ENCODE peak calls at places on chromosomes 12 and 14, in four cellular contexts. One of them, this sample, is unnamed.

GRCh38 chr12:85713368-85713767 is 122.8 kb downstream of the RASSF9 start:
- DNase-seq in uterus: no peak
- DNase-seq in endothelial cell: no peak
- DNase-seq in fibroblast of lung: peak; percentile 23
- DNase-seq in this sample: no peak

GRCh38 chr12:19186722-19187661 is 57.5 kb downstream of the PLEKHA5 start:
- DNase-seq in endothelial cell: no peak
- DNase-seq in fibroblast of lung: peak; percentile 48
- DNase-seq in uterus: no peak
- DNase-seq in this sample: no peak

GRCh38 chr12:117699118-117699517 is 269.7 kb downstream of the KSR2 start:
- DNase-seq in fibroblast of lung: no peak
- DNase-seq in uterus: no peak
- DNase-seq in endothelial cell: no peak
- DNase-seq in this sample: no peak

GRCh38 chr12:123928274-123928865 is 44.3 kb downstream of the CCDC92 start:
- DNase-seq in endothelial cell: no peak
- DNase-seq in uterus: no peak
- DNase-seq in fibroblast of lung: no peak
- DNase-seq in this sample: no peak

GRCh38 chr14:106442857-106443256 is 916.5 kb downstream of the TMEM121 start:
- DNase-seq in fibroblast of lung: no peak
- DNase-seq in endothelial cell: no peak
- DNase-seq in uterus: no peak
- DNase-seq in this sample: no peak

GRCh38 chr12:76519538-76519937 is 40.0 kb downstream of the OSBPL8 start:
- DNase-seq in fibroblast of lung: peak; percentile 82
- DNase-seq in endothelial cell: no peak
- DNase-seq in uterus: no peak
- DNase-seq in this sample: no peak

GRCh38 chr14:75427482-75428229 is at the start of gene JDP2:
- DNase-seq in uterus: peak; percentile 93
- DNase-seq in endothelial cell: peak; percentile 63
- DNase-seq in fibroblast of lung: peak; percentile 75
- DNase-seq in this sample: peak; percentile 82

GRCh38 chr12:100199023-100199346 is 1.6 kb upstream of the ACTR6 start:
- DNase-seq in uterus: no peak
- DNase-seq in endothelial cell: no peak
- DNase-seq in fibroblast of lung: no peak
- DNase-seq in this sample: no peak

GRCh38 chr14:104799657-104800599 is 973 bp upstream of the ZBTB42 start:
- DNase-seq in fibroblast of lung: peak; percentile 78
- DNase-seq in uterus: peak; percentile 88
- DNase-seq in endothelial cell: peak; percentile 72
- DNase-seq in this sample: peak; percentile 56

DNA sequence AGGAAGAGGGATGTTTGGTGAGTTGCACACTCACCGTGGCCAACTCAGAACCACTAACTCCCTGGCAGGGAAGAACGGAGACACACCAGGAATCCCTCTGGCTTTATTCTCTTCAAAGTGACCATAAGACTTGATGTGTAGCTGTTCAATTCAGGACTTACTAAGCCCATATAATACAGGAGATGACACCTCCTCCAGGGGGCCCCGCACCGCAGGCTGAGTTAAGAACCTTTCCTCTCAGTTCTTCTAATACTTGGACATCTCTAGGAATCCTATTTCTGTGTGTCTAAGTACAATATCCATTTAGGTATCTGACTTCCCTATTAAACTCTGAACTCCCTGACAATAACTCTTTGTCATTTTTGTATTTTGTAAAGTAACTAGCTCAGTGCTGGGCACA is 49.5 kb downstream of the DCAF4 start:
- DNase-seq in uterus: no peak
- DNase-seq in fibroblast of lung: no peak
- DNase-seq in endothelial cell: no peak
- DNase-seq in this sample: no peak
- TF ChIP-seq CTCF in uterus: no peak
- TF ChIP-seq CTCF in fibroblast of lung: no peak
- TF ChIP-seq CTCF in endothelial cell: no peak
- TF ChIP-seq CTCF in this sample: no peak

GRCh38 chr14:71328954-71329353 is 421.7 kb downstream of the PCNX1 start:
- DNase-seq in uterus: no peak
- DNase-seq in fibroblast of lung: no peak
- DNase-seq in endothelial cell: no peak
- DNase-seq in this sample: no peak

GRCh38 chr14:71332476-71332875 is 425.2 kb downstream of the PCNX1 start:
- DNase-seq in fibroblast of lung: no peak
- DNase-seq in endothelial cell: no peak
- DNase-seq in uterus: no peak
- DNase-seq in this sample: no peak

GRCh38 chr14:71333705-71334104 is 426.4 kb downstream of the PCNX1 start:
- DNase-seq in fibroblast of lung: no peak
- DNase-seq in endothelial cell: no peak
- DNase-seq in uterus: no peak
- DNase-seq in this sample: no peak

GRCh38 chr14:71328183-71328582 is 420.9 kb downstream of the PCNX1 start:
- DNase-seq in endothelial cell: no peak
- DNase-seq in fibroblast of lung: peak; percentile 43
- DNase-seq in uterus: no peak
- DNase-seq in this sample: no peak

GRCh38 chr14:71331393-71331792 is 424.1 kb downstream of the PCNX1 start:
- DNase-seq in uterus: no peak
- DNase-seq in endothelial cell: no peak
- DNase-seq in fibroblast of lung: no peak
- DNase-seq in this sample: no peak
- TF ChIP-seq CTCF in uterus: no peak
- TF ChIP-seq CTCF in endothelial cell: no peak
- TF ChIP-seq CTCF in fibroblast of lung: no peak
- TF ChIP-seq CTCF in this sample: no peak

GRCh38 chr12:57861967-57862366 is 15.4 kb upstream of the CTDSP2 start:
- DNase-seq in endothelial cell: no peak
- DNase-seq in fibroblast of lung: no peak
- DNase-seq in uterus: no peak
- DNase-seq in this sample: no peak

GRCh38 chr12:57866308-57867019 is 19.9 kb upstream of the CTDSP2 start:
- DNase-seq in uterus: no peak
- DNase-seq in fibroblast of lung: no peak
- DNase-seq in endothelial cell: no peak
- DNase-seq in this sample: no peak

GRCh38 chr12:57863676-57864075 is 17.1 kb upstream of the CTDSP2 start:
- DNase-seq in endothelial cell: no peak
- DNase-seq in uterus: no peak
- DNase-seq in fibroblast of lung: no peak
- DNase-seq in this sample: no peak

GRCh38 chr12:57864811-57865751 is 18.6 kb upstream of the CTDSP2 start:
- DNase-seq in fibroblast of lung: peak; percentile 86
- DNase-seq in endothelial cell: peak; percentile 68
- DNase-seq in uterus: peak; percentile 89
- DNase-seq in this sample: no peak

DNA sequence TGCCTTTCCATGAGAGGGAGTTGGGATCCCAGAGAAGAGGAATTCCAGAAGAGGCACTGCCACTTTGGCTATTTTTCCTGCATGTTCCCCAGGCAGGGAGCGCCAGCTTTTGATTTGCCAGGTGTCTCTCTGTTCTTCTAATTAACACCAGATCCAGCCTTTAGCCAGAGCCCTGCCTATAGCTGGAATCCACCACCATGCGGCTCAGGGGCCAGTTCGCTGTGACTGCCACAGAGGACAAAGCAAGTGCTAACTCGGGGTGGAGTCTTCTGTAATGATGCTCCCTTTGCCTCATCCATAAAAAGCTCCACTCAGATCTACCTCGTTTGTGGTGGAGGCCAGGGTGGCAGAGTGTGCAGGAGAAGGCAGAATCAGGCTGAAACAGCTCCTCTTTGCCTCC is 17.9 kb upstream of the CTDSP2 start:
- DNase-seq in endothelial cell: no peak
- DNase-seq in uterus: peak; percentile 35
- DNase-seq in fibroblast of lung: peak; percentile 24
- DNase-seq in this sample: no peak
- TF ChIP-seq CTCF in endothelial cell: no peak
- TF ChIP-seq CTCF in uterus: no peak
- TF ChIP-seq CTCF in fibroblast of lung: no peak
- TF ChIP-seq CTCF in this sample: no peak

GRCh38 chr14:89207925-89208328 is 209.1 kb downstream of the FOXN3 start:
- DNase-seq in fibroblast of lung: no peak
- DNase-seq in endothelial cell: no peak
- DNase-seq in uterus: no peak
- DNase-seq in this sample: no peak
- TF ChIP-seq CTCF in fibroblast of lung: no peak
- TF ChIP-seq CTCF in endothelial cell: no peak
- TF ChIP-seq CTCF in uterus: no peak
- TF ChIP-seq CTCF in this sample: no peak

DNA sequence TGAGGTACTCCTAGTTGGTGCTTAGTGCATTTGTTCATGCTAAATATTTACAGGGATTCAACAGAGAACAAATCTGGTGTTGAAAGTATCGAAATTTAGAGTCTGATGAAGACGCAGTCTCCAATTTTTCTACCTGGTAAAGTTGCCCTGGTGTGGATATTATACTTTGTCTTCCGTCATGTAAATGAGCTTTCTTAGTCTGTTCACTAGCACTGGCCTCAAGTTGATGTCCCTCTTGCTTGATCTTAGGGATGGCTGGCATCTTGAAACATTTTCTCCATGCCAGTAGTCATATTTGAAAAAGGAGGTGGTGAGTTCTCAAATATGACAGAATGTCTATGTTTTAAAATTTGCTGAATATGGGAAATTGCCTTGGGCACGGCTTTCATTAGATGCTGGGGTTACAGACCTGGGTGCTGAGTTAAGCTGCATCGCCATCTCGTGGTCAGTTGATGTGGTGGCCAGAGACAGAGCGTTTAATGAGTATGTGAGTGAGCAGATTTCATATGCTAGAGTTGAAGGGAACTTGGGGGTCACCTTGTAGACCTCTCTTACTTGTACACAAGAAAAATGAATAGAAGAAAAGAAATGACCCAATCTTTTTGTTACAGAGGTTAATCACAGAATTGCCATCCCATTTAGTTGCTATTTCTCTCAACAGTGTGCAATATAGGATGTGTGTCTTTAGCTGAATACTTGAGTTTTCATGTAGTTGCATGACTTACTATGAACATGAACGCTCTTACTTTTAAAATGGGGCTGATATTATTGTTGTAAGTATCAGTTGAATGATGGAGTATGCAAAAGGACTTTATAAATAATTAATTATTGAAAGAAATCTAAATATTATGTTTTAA is 172.8 kb upstream of the DCN start:
- DNase-seq in endothelial cell: peak; percentile 61
- DNase-seq in uterus: peak; percentile 78
- DNase-seq in fibroblast of lung: peak; percentile 52
- DNase-seq in this sample: peak; percentile 26
- TF ChIP-seq CTCF in endothelial cell: peak; percentile 64
- TF ChIP-seq CTCF in uterus: peak; percentile 89
- TF ChIP-seq CTCF in fibroblast of lung: peak; percentile 93
- TF ChIP-seq CTCF in this sample: no peak

DNA sequence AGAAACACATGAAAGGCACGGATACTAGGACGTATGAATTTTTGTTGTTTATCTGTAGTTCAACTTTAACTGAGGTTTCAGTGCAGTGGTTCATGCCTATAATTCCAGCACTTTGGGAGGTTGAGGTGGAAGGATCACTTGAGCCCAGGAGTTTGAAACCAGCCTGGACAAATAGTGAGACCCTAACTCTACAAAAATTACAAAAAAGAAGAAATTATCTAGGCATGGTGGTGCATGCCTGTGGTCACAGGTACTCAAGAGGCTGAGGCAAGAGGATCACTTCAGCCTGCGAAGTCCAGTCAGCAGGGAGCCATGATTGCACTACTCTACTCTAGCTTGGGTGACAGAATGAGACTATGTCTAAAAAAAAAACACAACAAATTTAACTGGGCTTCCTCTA is 8.0 kb downstream of the KRT6B start:
- DNase-seq in fibroblast of lung: no peak
- DNase-seq in uterus: no peak
- DNase-seq in endothelial cell: no peak
- DNase-seq in this sample: no peak
- TF ChIP-seq CTCF in fibroblast of lung: no peak
- TF ChIP-seq CTCF in uterus: no peak
- TF ChIP-seq CTCF in endothelial cell: no peak
- TF ChIP-seq CTCF in this sample: no peak

GRCh38 chr14:69056389-69056788 is 77.3 kb upstream of the ACTN1 start:
- DNase-seq in uterus: no peak
- DNase-seq in fibroblast of lung: peak; percentile 60
- DNase-seq in endothelial cell: no peak
- DNase-seq in this sample: no peak
- TF ChIP-seq CTCF in uterus: peak; percentile 13
- TF ChIP-seq CTCF in fibroblast of lung: no peak
- TF ChIP-seq CTCF in endothelial cell: no peak
- TF ChIP-seq CTCF in this sample: no peak

DNA sequence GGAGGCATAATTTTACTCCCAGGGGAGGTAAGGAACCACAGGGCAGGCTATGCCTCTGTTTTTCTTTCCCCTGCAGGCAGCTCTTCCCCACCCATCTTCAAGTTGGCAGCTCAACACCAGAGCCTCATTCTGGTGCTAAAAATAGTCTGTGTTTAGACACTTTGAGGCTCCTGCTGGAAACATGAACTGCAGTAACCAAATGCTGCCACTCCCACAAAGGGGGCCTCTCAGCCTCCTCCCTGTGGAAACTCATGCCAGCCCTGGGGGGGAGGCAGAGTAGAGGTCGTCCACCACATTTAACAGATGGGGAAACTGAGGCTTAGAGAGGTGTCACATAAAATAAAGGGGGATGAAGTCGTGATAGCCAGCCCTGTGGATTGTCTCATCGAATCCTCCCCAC is 61.4 kb downstream of the WSCD2 start:
- DNase-seq in fibroblast of lung: no peak
- DNase-seq in endothelial cell: no peak
- DNase-seq in uterus: peak; percentile 36
- DNase-seq in this sample: no peak
- TF ChIP-seq CTCF in fibroblast of lung: no peak
- TF ChIP-seq CTCF in endothelial cell: no peak
- TF ChIP-seq CTCF in uterus: no peak
- TF ChIP-seq CTCF in this sample: no peak

This sample was measured in omental fat pad.